ENCODE peak calls at places on chromosomes 6 and 20, in seven cellular contexts. One of them, this sample, is unnamed.

GRCh38 chr6:35402136-35402855 is 49.8 kb upstream of the FANCE start:
- DNase-seq in WTC11: no peak
- DNase-seq in GM12878: peak
- DNase-seq in K562: no peak
- DNase-seq in HEK293T: no peak
- DNase-seq in HepG2: peak
- DNase-seq in HCT116: no peak
- DNase-seq in this sample: no peak

GRCh38 chr20:48186915-48187314 is 401.6 kb upstream of the SULF2 start:
- DNase-seq in HEK293T: no peak
- DNase-seq in HepG2: no peak
- DNase-seq in WTC11: no peak
- DNase-seq in HCT116: no peak
- DNase-seq in GM12878: no peak
- DNase-seq in K562: no peak
- DNase-seq in this sample: no peak

GRCh38 chr6:54617730-54618129 is 228.8 kb upstream of the FAM83B start:
- DNase-seq in K562: no peak
- DNase-seq in HepG2: peak
- DNase-seq in HCT116: no peak
- DNase-seq in GM12878: no peak
- DNase-seq in HEK293T: no peak
- DNase-seq in WTC11: no peak
- DNase-seq in this sample: no peak

GRCh38 chr6:85464722-85465150 is 14.9 kb downstream of the NT5E start:
- DNase-seq in HEK293T: no peak
- DNase-seq in K562: no peak
- DNase-seq in HepG2: no peak
- DNase-seq in WTC11: no peak
- DNase-seq in HCT116: peak
- DNase-seq in GM12878: no peak
- DNase-seq in this sample: no peak

GRCh38 chr6:109373333-109373732 is 8.9 kb downstream of the CD164 start:
- DNase-seq in K562: no peak
- DNase-seq in HepG2: no peak
- DNase-seq in HCT116: no peak
- DNase-seq in WTC11: no peak
- DNase-seq in HEK293T: no peak
- DNase-seq in GM12878: no peak
- DNase-seq in this sample: no peak

GRCh38 chr6:72348926-72349325 is 272.9 kb upstream of the KCNQ5 start:
- DNase-seq in HCT116: no peak
- DNase-seq in GM12878: no peak
- DNase-seq in WTC11: no peak
- DNase-seq in HEK293T: no peak
- DNase-seq in K562: no peak
- DNase-seq in HepG2: no peak
- DNase-seq in this sample: no peak

GRCh38 chr6:42428326-42429041 is 23.2 kb downstream of the TRERF1 start:
- DNase-seq in WTC11: no peak
- DNase-seq in GM12878: no peak
- DNase-seq in HCT116: no peak
- DNase-seq in HepG2: no peak
- DNase-seq in HEK293T: no peak
- DNase-seq in K562: no peak
- DNase-seq in this sample: peak

GRCh38 chr6:138503881-138504680 is 4.8 kb upstream of the NHSL1 start:
- DNase-seq in K562: no peak
- DNase-seq in HepG2: peak
- DNase-seq in HCT116: no peak
- DNase-seq in WTC11: no peak
- DNase-seq in HEK293T: no peak
- DNase-seq in GM12878: no peak
- DNase-seq in this sample: no peak

GRCh38 chr20:8837396-8837795 is 231.5 kb upstream of the PLCB4 start:
- DNase-seq in HCT116: no peak
- DNase-seq in HEK293T: no peak
- DNase-seq in WTC11: no peak
- DNase-seq in GM12878: no peak
- DNase-seq in K562: no peak
- DNase-seq in HepG2: peak
- DNase-seq in this sample: no peak

GRCh38 chr20:6708010-6708409 is 59.5 kb upstream of the BMP2 start:
- DNase-seq in K562: no peak
- DNase-seq in HepG2: no peak
- DNase-seq in HEK293T: no peak
- DNase-seq in WTC11: no peak
- DNase-seq in HCT116: no peak
- DNase-seq in GM12878: no peak
- DNase-seq in this sample: no peak
- TF ChIP-seq SP1 in K562: no peak
- TF ChIP-seq SP1 in HepG2: no peak
- TF ChIP-seq SP1 in HEK293T: no peak
- TF ChIP-seq SP1 in WTC11: no peak
- TF ChIP-seq SP1 in HCT116: no peak
- TF ChIP-seq SP1 in GM12878: no peak
- TF ChIP-seq SP1 in this sample: no peak

GRCh38 chr6:135493218-135493961 is 4.2 kb downstream of the AHI1 start:
- DNase-seq in HepG2: no peak
- DNase-seq in GM12878: no peak
- DNase-seq in HCT116: no peak
- DNase-seq in K562: no peak
- DNase-seq in WTC11: no peak
- DNase-seq in HEK293T: no peak
- DNase-seq in this sample: no peak

GRCh38 chr6:135498178-135498841 is 770 bp upstream of the AHI1 start:
- DNase-seq in HepG2: peak
- DNase-seq in HEK293T: peak
- DNase-seq in K562: peak
- DNase-seq in WTC11: no peak
- DNase-seq in HCT116: peak
- DNase-seq in GM12878: no peak
- DNase-seq in this sample: no peak

GRCh38 chr6:135497412-135498177 is at the start of gene AHI1:
- DNase-seq in HepG2: peak
- DNase-seq in HEK293T: peak
- DNase-seq in WTC11: peak
- DNase-seq in K562: peak
- DNase-seq in GM12878: peak
- DNase-seq in HCT116: peak
- DNase-seq in this sample: peak

GRCh38 chr6:135499441-135500340 is 2.2 kb upstream of the AHI1 start:
- DNase-seq in HEK293T: no peak
- DNase-seq in K562: peak
- DNase-seq in GM12878: no peak
- DNase-seq in HepG2: no peak
- DNase-seq in WTC11: no peak
- DNase-seq in HCT116: no peak
- DNase-seq in this sample: no peak

DNA sequence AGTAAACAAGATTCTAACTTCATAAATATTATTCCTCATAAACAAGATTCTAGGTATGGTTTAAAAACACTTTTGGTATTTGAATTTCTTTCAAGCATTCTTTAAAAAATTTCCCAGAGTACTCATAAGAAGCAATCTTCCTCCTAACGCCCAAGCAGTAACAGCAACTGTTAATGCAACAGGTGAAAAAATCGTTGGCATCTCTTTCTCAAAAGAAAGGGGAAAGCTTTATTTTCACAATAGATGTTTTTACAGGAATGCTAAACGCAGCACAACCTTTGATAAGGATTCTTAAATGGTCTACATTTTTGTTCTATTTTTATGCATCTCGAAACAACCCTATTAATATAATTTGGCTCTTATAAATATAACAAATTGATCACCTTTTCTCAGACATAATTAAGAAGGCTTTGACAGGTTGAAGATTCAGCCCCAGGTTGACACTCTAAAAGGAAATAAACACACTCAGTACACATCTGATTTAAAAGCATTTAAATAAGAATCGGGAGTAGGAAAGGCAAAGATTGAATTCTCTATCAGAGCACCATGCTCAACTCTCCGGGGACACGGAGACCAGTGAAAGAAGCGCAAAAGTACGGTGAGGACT is 632 bp downstream of the AHI1 start:
- DNase-seq in GM12878: no peak
- DNase-seq in WTC11: no peak
- DNase-seq in HCT116: no peak
- DNase-seq in K562: no peak
- DNase-seq in HepG2: no peak
- DNase-seq in HEK293T: no peak
- DNase-seq in this sample: no peak
- TF ChIP-seq SP1 in GM12878: no peak
- TF ChIP-seq SP1 in WTC11: no peak
- TF ChIP-seq SP1 in HCT116: no peak
- TF ChIP-seq SP1 in K562: no peak
- TF ChIP-seq SP1 in HepG2: no peak
- TF ChIP-seq SP1 in HEK293T: no peak
- TF ChIP-seq SP1 in this sample: no peak

DNA sequence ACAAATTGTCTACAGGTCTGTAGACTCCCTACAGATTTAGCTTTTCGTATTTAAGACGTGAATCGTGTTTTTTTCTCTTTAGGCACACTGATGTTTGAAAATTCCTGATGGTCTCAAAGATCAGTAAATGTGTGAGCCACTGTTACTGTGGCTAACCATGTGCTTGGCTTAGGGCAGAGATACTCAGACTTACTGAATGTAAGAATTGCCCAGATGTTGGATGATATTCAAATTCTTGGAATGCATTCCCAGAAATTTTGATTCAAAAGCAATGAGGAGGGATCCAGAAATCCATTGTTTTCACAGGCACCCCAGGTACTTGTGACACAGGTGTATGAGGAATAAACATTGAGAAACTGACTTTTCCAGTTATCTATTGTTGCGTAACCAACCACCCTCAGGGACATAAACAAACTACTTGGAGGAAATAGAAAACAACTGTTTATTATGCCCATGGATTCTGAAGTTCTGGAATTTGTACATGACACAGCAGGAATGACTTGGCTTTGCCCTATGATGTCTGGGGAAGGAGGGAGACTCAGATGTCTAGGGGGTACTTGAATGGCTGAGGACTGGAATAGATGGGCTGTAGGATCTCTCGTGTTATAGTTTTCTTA is 339.6 kb upstream of the CITED2 start:
- DNase-seq in HCT116: no peak
- DNase-seq in HepG2: no peak
- DNase-seq in WTC11: no peak
- DNase-seq in GM12878: no peak
- DNase-seq in HEK293T: no peak
- DNase-seq in K562: no peak
- DNase-seq in this sample: no peak
- TF ChIP-seq SP1 in HCT116: no peak
- TF ChIP-seq SP1 in HepG2: no peak
- TF ChIP-seq SP1 in WTC11: no peak
- TF ChIP-seq SP1 in GM12878: no peak
- TF ChIP-seq SP1 in HEK293T: no peak
- TF ChIP-seq SP1 in K562: no peak
- TF ChIP-seq SP1 in this sample: no peak

GRCh38 chr6:148548065-148548748 is 198.6 kb upstream of the UST start:
- DNase-seq in HepG2: no peak
- DNase-seq in HEK293T: no peak
- DNase-seq in WTC11: no peak
- DNase-seq in HCT116: no peak
- DNase-seq in K562: no peak
- DNase-seq in GM12878: no peak
- DNase-seq in this sample: no peak

GRCh38 chr6:148551226-148551625 is 195.6 kb upstream of the UST start:
- DNase-seq in HCT116: no peak
- DNase-seq in GM12878: no peak
- DNase-seq in WTC11: no peak
- DNase-seq in HepG2: no peak
- DNase-seq in K562: no peak
- DNase-seq in HEK293T: no peak
- DNase-seq in this sample: no peak

GRCh38 chr6:148547110-148547509 is 199.7 kb upstream of the UST start:
- DNase-seq in WTC11: no peak
- DNase-seq in HepG2: no peak
- DNase-seq in HEK293T: no peak
- DNase-seq in K562: no peak
- DNase-seq in GM12878: no peak
- DNase-seq in HCT116: no peak
- DNase-seq in this sample: no peak

GRCh38 chr6:148550569-148550968 is 196.3 kb upstream of the UST start:
- DNase-seq in HEK293T: no peak
- DNase-seq in WTC11: no peak
- DNase-seq in K562: no peak
- DNase-seq in HepG2: peak
- DNase-seq in HCT116: no peak
- DNase-seq in GM12878: no peak
- DNase-seq in this sample: no peak

GRCh38 chr6:148548749-148549140 is 198.1 kb upstream of the UST start:
- DNase-seq in GM12878: no peak
- DNase-seq in HepG2: no peak
- DNase-seq in HEK293T: no peak
- DNase-seq in HCT116: no peak
- DNase-seq in K562: no peak
- DNase-seq in WTC11: no peak
- DNase-seq in this sample: no peak
- TF ChIP-seq SP1 in GM12878: no peak
- TF ChIP-seq SP1 in HepG2: no peak
- TF ChIP-seq SP1 in HEK293T: no peak
- TF ChIP-seq SP1 in HCT116: no peak
- TF ChIP-seq SP1 in K562: no peak
- TF ChIP-seq SP1 in WTC11: no peak
- TF ChIP-seq SP1 in this sample: no peak